ENCODE peak calls at places on chromosomes 4 and X, in seven cellular contexts. X is IMR-90, H is endothelial cell of umbilical vein, K is breast epithelium, A is adrenal gland, N is Peyer's patch, G is upper lobe of left lung. Z is an unnamed sample.

GRCh38 chrX:37926700-37927099 is 79.3 kb upstream of the DYNLT3 start:
- DNase-seq in N (no peak), X (peak), H (peak), K (no peak), G (no peak), A (no peak), Z (no peak)

GRCh38 chr4:5969777-5970176 is 48.5 kb downstream of the C4orf50 start:
- DNase-seq in N (no peak), K (no peak), A (no peak), X (no peak), H (no peak), G (no peak), Z (no peak)

GRCh38 chr4:174023641-174024040 is 259.8 kb downstream of the FBXO8 start:
- DNase-seq in N (no peak), G (no peak), X (peak), K (no peak), H (no peak), A (no peak), Z (no peak)

GRCh38 chrX:109967151-109967550 is 35.8 kb upstream of the TMEM164 start:
- DNase-seq in H (no peak), G (no peak), X (peak), N (no peak), A (no peak), K (no peak), Z (no peak)

GRCh38 chrX:154602226-154602625 is 16.9 kb downstream of the CTAG1B start:
- DNase-seq in K (peak), X (no peak), G (no peak), N (no peak), A (no peak), H (no peak), Z (no peak)

GRCh38 chr4:161696957-161697356 is 466.8 kb downstream of the FSTL5 start:
- DNase-seq in H (peak), K (no peak), N (no peak), A (no peak), X (no peak), G (no peak), Z (no peak)

GRCh38 chr4:84994280-84994679 is 27.8 kb upstream of the WDFY3 start:
- DNase-seq in G (no peak), X (no peak), N (no peak), K (no peak), A (no peak), H (no peak), Z (no peak)

GRCh38 chr4:149825336-149825735 is 9.7 kb upstream of the IQCM start:
- DNase-seq in N (no peak), H (no peak), A (no peak), X (no peak), G (no peak), K (no peak), Z (no peak)

GRCh38 chrX:122572461-122572860 is 611.6 kb upstream of the GRIA3 start:
- DNase-seq in K (no peak), N (no peak), G (no peak), X (peak), A (no peak), H (no peak), Z (no peak)

GRCh38 chrX:72479324-72480274 is 93.0 kb downstream of the HDAC8 start:
- DNase-seq in A (no peak), N (no peak), G (no peak), K (no peak), H (no peak), X (no peak), Z (no peak)

GRCh38 chr4:165592386-165592785 is 213.6 kb downstream of the CPE start:
- DNase-seq in G (no peak), N (no peak), A (no peak), X (no peak), H (no peak), K (no peak), Z (no peak)

DNA sequence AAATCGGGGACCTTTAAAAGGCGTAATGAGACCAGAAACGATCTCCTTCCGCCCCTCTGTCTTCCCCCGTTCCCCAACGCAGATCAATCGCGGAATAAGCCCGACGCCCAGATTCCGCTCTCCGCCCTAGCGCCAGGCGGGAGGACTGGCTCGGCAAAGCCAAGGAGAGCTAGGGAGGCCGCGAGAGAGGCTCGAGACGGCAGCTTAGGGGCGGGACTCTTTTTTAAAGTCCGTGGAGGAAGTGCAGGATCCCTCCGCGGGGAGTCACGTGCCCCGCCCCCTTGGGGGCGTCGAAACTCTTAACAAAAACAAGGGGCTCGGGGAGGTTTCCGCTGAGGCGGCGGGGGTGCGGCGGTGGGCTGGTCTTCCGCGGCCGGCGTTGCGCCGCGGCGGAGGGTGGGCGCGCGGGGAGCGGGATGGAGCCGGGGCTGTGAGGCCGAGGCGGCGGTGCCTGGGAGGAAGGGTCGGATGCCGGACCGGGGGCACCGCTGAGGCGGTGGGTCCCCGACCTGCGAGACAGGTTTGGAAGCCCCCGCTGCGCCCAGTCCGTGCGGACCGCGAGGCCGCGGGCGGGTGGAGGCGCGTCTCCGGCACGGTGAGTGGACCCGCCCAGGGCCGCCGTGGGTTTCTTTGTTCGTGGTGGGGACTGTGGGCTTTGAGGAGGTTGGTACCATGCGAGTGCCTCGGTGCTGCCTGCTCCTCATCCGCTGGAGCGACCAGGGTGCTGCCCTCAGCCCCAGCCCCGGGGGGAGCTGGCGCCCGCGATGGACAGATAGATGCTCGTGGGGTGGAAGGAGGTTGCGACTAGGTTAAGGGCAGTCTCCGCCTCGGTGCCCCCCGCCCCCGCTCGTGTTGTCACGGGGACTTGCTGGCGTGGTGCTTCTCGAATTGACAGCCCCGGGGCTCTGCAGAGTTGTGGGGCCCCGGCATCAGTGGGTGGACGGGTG is at the start of gene CCNG2:
- DNase-seq in A (peak), N (peak), H (no peak), G (peak), K (peak), X (peak), Z (peak)
- TF ChIP-seq POLR2A in A (peak), N (peak), H (peak), G (peak), K (peak), X (peak), Z (peak)

DNA sequence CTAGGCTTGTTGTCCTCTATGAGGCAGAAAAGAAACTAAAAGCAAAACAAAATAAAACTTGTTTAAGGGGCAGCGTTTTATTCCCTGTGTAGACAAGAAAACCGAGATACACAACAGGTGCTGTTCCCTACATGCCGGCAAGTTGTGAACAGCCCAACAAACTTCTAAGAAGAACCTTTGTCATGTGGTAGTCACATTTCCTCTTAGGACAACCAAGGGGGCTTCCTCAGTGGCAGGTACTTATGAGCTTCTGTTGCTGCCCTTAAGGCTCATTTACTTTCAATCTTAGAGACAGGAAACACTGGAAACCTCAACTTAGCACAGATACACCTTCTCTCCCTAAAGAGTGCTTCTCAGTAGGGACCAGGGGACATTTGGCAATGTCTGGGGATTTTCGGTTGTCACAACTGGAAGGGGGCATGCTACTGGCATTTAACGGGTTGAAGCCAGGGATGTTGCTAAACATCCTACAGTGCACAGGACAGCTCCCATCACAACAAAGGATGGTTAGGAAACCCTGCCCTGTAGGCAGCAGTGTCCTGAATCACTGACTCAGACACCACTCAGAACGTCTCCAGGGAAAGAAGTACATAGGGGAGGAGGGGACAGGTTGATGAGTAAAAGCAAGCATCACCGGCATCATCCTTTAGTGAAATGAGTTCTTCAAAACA is 111.0 kb downstream of the ASB9 start:
- DNase-seq in H (no peak), A (no peak), K (no peak), G (no peak), N (no peak), X (no peak), Z (no peak)
- H3K4me3 ChIP-seq in H (no peak), A (no peak), K (no peak), G (no peak), N (no peak), X (no peak), Z (no peak)

DNA sequence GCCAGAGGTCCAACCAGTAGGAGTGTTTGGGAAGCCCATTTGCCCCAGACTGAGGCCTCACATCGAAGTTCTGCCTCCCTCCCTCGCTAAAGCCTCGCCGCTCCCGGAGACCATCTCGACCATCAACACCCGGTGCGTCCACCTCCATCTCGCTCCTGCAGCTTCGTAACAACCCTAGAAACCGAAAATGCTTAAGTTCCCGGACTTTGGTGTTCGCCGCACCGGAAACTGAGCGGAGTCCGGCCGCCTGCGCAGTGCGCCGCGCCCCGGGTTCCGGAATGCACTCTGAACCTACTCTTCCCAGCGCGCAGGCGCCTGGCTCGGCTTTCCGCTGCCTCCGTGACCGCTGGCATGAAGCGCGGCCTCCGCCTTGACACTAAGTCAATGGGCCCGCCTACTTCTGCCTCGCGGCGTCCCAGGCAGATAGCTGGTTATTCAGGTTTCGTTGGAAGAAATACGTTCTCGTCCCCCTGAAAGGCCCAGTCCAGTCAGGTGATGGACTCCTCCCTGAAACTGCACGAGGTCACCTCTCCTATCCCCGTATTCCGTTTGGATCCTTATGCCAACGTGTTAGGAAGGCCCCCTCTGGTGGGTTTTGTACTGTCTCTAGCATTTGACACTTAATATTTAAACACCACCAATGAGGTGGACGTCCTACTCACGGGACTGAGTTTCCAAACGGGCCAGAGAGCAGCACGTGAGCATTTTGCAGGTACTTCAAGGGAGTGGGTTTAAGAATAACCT is 21.4 kb downstream of the FABP2 start:
- DNase-seq in X (peak), H (peak), A (peak), K (peak), G (peak), N (peak), Z (peak)
- TF ChIP-seq POLR2A in X (peak), H (peak), A (peak), K (peak), G (peak), N (peak), Z (peak)

DNA sequence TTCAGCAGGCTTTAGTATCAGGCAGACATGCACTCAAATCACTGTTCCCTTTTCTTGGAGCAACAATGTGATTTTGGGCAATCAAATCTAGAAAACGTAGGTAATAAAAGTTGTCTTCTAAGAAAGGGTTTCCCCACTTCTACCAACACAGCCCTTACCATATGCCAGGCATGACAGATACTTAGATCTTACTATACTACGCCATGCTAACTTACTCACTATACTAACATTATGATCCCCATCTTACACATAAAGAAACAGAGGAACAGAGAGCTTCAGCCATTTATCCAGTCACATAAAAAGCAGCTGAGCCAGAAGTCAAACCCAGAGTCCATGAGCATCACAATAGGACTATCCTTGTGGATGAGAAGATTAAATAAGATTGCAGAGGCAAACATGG is 9.2 kb downstream of the TXK start:
- DNase-seq in G (no peak), N (no peak), X (no peak), A (no peak), H (no peak), K (no peak), Z (no peak)
- H3K4me3 ChIP-seq in G (no peak), N (no peak), X (no peak), A (no peak), H (no peak), K (no peak), Z (no peak)

GRCh38 chr4:113040793-113041192 is 8.7 kb upstream of the ANK2 start:
- DNase-seq in X (no peak), N (no peak), G (no peak), H (no peak), K (no peak), A (no peak), Z (no peak)

GRCh38 chr4:113043591-113043990 is 5.9 kb upstream of the ANK2 start:
- DNase-seq in K (no peak), N (no peak), X (no peak), G (no peak), H (no peak), A (no peak), Z (no peak)

DNA sequence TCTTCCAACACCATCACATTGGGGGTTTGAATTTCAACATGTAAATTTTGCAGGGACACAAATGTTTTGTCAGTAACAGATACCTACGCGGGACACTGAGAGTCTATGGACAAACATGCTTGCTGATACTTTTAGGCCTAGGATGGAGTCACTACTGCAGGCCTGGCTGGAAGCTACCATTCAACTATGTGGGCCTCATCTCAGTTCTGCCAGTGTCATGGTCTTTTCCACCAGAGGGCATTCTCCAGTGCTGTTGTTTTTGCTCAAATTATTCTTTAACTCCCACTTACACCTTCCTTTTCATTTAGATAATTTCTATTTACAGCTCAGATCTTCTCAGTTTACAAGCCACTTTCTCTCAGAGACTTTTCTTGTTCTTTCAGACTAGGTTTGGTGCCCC is 7.0 kb upstream of the ANK2 start:
- DNase-seq in A (no peak), N (no peak), G (no peak), X (no peak), H (no peak), K (no peak), Z (no peak)
- TF ChIP-seq POLR2A in A (no peak), N (no peak), G (no peak), X (no peak), H (no peak), K (no peak), Z (no peak)

DNA sequence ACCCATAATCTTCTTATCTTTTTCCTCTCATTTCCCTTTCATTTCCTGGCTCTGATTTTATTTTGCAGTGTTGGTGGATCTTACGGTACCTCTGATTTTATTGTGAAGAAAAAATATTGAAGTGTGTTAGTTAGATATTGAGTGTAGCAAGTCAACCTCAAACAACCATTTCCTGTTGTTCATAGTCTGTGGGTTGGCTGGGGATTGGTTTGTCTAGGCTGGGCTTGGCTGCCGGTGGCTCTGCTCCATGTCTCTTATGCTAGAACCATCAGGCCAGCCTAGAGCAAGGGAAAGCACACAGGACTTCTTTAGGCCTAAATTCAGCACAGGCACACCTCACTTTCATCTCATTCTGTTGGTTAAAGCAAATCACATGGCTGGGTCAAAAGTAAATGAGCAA is 383.1 kb upstream of the LCORL start:
- DNase-seq in G (no peak), N (no peak), K (no peak), A (no peak), H (peak), X (no peak), Z (no peak)
- H3K4me3 ChIP-seq in G (no peak), N (no peak), K (no peak), A (no peak), H (no peak), X (no peak), Z (no peak)